ENCODE peak calls at places on chromosomes 2 and 18, in nine cellular contexts. P is dermis microvascular lymphatic vessel endothelial cell, B is GM06990, T is cardiac fibroblast, E is A549, O is A172, G is frontal cortex, Q is Kasumi-1, D is neural crest cell. L is an unnamed sample.

GRCh38 chr18:61583548-61583947 is 250.3 kb downstream of the CDH20 start:
- DNase-seq in P (no peak), B (no peak), T (no peak), E (no peak), O (no peak), G (no peak), Q (no peak), D (no peak), L (no peak)

GRCh38 chr2:134469516-134470115 is 215.7 kb downstream of the MGAT5 start:
- DNase-seq in P (no peak), B (no peak), T (no peak), E (no peak), O (no peak), G (no peak), Q (no peak), D (no peak), L (no peak)

GRCh38 chr18:53458944-53459580 is 765.4 kb downstream of the MBD2 start:
- DNase-seq in P (no peak), B (no peak), T (peak; percentile 51), E (no peak), O (peak; percentile 10), G (no peak), Q (no peak), D (peak; percentile 2), L (no peak)

GRCh38 chr2:207528980-207529329 is 807 bp upstream of the CREB1 start:
- DNase-seq in P (peak; percentile 33), B (no peak), T (peak; percentile 42), E (peak; percentile 50), O (peak; percentile 53), G (peak; percentile 6), Q (peak; percentile 7), D (peak; percentile 21), L (no peak)

GRCh38 chr2:72024451-72025175 is 123.0 kb downstream of the CYP26B1 start:
- DNase-seq in P (no peak), B (no peak), T (no peak), E (no peak), O (no peak), G (no peak), Q (no peak), D (no peak), L (no peak)

GRCh38 chr2:46776687-46777327 is 138.8 kb downstream of the MCFD2 start:
- DNase-seq in P (peak; percentile 76), B (no peak), T (peak; percentile 81), E (peak; percentile 76), O (peak; percentile 47), G (peak; percentile 7), Q (peak; percentile 81), D (peak; percentile 41), L (no peak)

GRCh38 chr2:23777857-23778256 is 149.1 kb downstream of the ATAD2B start:
- DNase-seq in P (no peak), B (no peak), T (no peak), E (no peak), O (no peak), G (no peak), Q (no peak), D (no peak), L (no peak)

GRCh38 chr2:216692636-216693413 is 2.5 kb downstream of the IGFBP5 start:
- DNase-seq in P (peak; percentile 48), B (peak; percentile 68), T (peak; percentile 48), E (peak; percentile 83), O (peak; percentile 44), G (peak; percentile 56), Q (peak; percentile 0), D (peak; percentile 84), L (peak; percentile 91)

L was measured in kidney.